ENCODE peak calls at places on chromosomes 3 and 15, in seven cellular contexts. S is lower leg skin; A is activated CD4-positive, alpha-beta T cell treated with anti-CD3 and anti-CD28 coated beads for 48 hours; M is AG04450; Q is HTR-8/SVneo; Z is epithelial cell of proximal tubule; B is activated gamma-delta T cell treated with Interleukin-2 at 50 U/mL for 16 hours. J is an unnamed sample.

GRCh38 chr3:62611541-62612240 is 238.3 kb upstream of the FEZF2 start:
- DNase-seq in S (no peak), A (no peak), M (no peak), Q (no peak), Z (no peak), B (no peak), J (no peak)

GRCh38 chr15:31471731-31472430 is 145.2 kb downstream of the KLF13 start:
- DNase-seq in S (peak), A (no peak), M (peak), Q (peak), Z (peak), B (no peak), J (no peak)

GRCh38 chr15:79401301-79401700 is 30.8 kb upstream of the MINAR1 start:
- DNase-seq in S (no peak), A (no peak), M (no peak), Q (no peak), Z (no peak), B (no peak), J (no peak)

GRCh38 chr15:43508421-43508820 is 9.0 kb upstream of the MAP1A start:
- DNase-seq in S (no peak), A (no peak), M (no peak), Q (no peak), Z (no peak), B (no peak), J (no peak)

GRCh38 chr3:141249041-141249440 is 17.4 kb downstream of the PXYLP1 start:
- DNase-seq in S (peak), A (no peak), M (no peak), Q (no peak), Z (no peak), B (no peak), J (no peak)

GRCh38 chr15:28876845-28877185 is 9.0 kb upstream of the APBA2 start:
- DNase-seq in S (no peak), A (no peak), M (no peak), Q (no peak), Z (no peak), B (no peak), J (no peak)

GRCh38 chr3:118228151-118228550 is 806.5 kb downstream of the IGSF11 start:
- DNase-seq in S (no peak), A (no peak), M (no peak), Q (no peak), Z (no peak), B (no peak), J (no peak)

GRCh38 chr3:33949074-33949473 is 150.6 kb downstream of the PDCD6IP start:
- DNase-seq in S (no peak), A (no peak), M (no peak), Q (no peak), Z (no peak), B (no peak), J (no peak)

GRCh38 chr15:39365161-39365560 is 215.7 kb upstream of the THBS1 start:
- DNase-seq in S (no peak), A (no peak), M (no peak), Q (no peak), Z (no peak), B (no peak), J (no peak)

GRCh38 chr15:66578286-66578875 is 12.6 kb upstream of the LCTL start:
- DNase-seq in S (no peak), A (no peak), M (peak), Q (peak), Z (no peak), B (no peak), J (no peak)

GRCh38 chr15:78080088-78080460 is 2.6 kb upstream of the TBC1D2B start:
- DNase-seq in S (no peak), A (no peak), M (no peak), Q (no peak), Z (no peak), B (no peak), J (no peak)

GRCh38 chr3:42906085-42906904 is at the start of gene ZNF662:
- DNase-seq in S (peak), A (peak), M (no peak), Q (no peak), Z (no peak), B (peak), J (no peak)

GRCh38 chr3:14602006-14602803 is 49.4 kb upstream of the CCDC174 start:
- DNase-seq in S (no peak), A (no peak), M (no peak), Q (no peak), Z (no peak), B (no peak), J (no peak)

GRCh38 chr3:346186-346585 is 149.6 kb downstream of the CHL1 start:
- DNase-seq in S (no peak), A (no peak), M (peak), Q (no peak), Z (no peak), B (no peak), J (no peak)

GRCh38 chr15:85742186-85742751 is 52.5 kb downstream of the KLHL25 start:
- DNase-seq in S (peak), A (no peak), M (no peak), Q (no peak), Z (no peak), B (no peak), J (no peak)

GRCh38 chr15:70356062-70356860 is 258.5 kb upstream of the TLE3 start:
- DNase-seq in S (peak), A (no peak), M (no peak), Q (no peak), Z (no peak), B (no peak), J (no peak)

GRCh38 chr15:63905558-63906265 is 72.0 kb upstream of the HERC1 start:
- DNase-seq in S (no peak), A (no peak), M (no peak), Q (no peak), Z (no peak), B (no peak), J (no peak)

GRCh38 chr3:51681453-51681852 is 10.4 kb downstream of the TEX264 start:
- DNase-seq in S (no peak), A (peak), M (no peak), Q (no peak), Z (no peak), B (peak), J (peak)

GRCh38 chr3:45554001-45554691 is 40.4 kb upstream of the LIMD1 start:
- DNase-seq in S (peak), A (no peak), M (no peak), Q (peak), Z (no peak), B (no peak), J (no peak)

GRCh38 chr15:62482715-62483429 is 317.8 kb upstream of the C2CD4B start:
- DNase-seq in S (peak), A (peak), M (no peak), Q (peak), Z (no peak), B (no peak), J (no peak)

GRCh38 chr3:33331414-33331813 is 54.2 kb downstream of the FBXL2 start:
- DNase-seq in S (no peak), A (no peak), M (no peak), Q (no peak), Z (no peak), B (no peak), J (no peak)

GRCh38 chr3:107561980-107562379 is 39.2 kb downstream of the BBX start:
- DNase-seq in S (no peak), A (no peak), M (peak), Q (no peak), Z (no peak), B (no peak), J (no peak)

GRCh38 chr15:75042730-75043508 is 19.5 kb downstream of the PPCDC start:
- DNase-seq in S (peak), A (peak), M (no peak), Q (no peak), Z (no peak), B (peak), J (peak)

GRCh38 chr3:95738045-95738444 is 1076.3 kb upstream of the EPHA6 start:
- DNase-seq in S (no peak), A (no peak), M (no peak), Q (no peak), Z (no peak), B (no peak), J (no peak)

GRCh38 chr3:135784557-135784956 is 181.0 kb upstream of the PPP2R3A start:
- DNase-seq in S (no peak), A (no peak), M (no peak), Q (no peak), Z (no peak), B (no peak), J (no peak)

J was measured in activated naive CD4-positive, alpha-beta T cell treated with Interleukin-2 at 50 U/mL for 16 hours.